ENCODE peak calls at places on chromosomes 2 and 18, in seven cellular contexts. Z, J, U, Q, S, T and N are unnamed samples.

GRCh38 chr2:153474407-153474806 is 4.2 kb downstream of the RPRM start:
- DNase-seq in U (no peak), Z (peak), Q (no peak), J (no peak), T (no peak), S (no peak), N (no peak)

GRCh38 chr2:239461551-239462515 is 61.0 kb upstream of the HDAC4 start:
- DNase-seq in S (no peak), J (peak), Q (no peak), U (no peak), Z (no peak), T (no peak), N (peak)

GRCh38 chr18:41906528-41907256 is 48.3 kb upstream of the PIK3C3 start:
- DNase-seq in Q (peak), J (no peak), Z (peak), U (no peak), S (no peak), T (no peak), N (no peak)

GRCh38 chr2:237101118-237101979 is 15.7 kb downstream of the COPS8 start:
- DNase-seq in J (no peak), Q (no peak), Z (no peak), S (no peak), T (no peak), U (no peak), N (no peak)

GRCh38 chr18:33269223-33269622 is 171.3 kb downstream of the CCDC178 start:
- DNase-seq in J (no peak), S (no peak), Q (no peak), U (no peak), Z (no peak), T (no peak), N (no peak)

GRCh38 chr18:37184209-37184868 is 355.4 kb downstream of the KIAA1328 start:
- DNase-seq in U (no peak), Z (no peak), T (no peak), S (no peak), Q (no peak), J (no peak), N (no peak)

GRCh38 chr2:138841459-138841858 is 61.3 kb upstream of the NXPH2 start:
- DNase-seq in Q (no peak), U (no peak), S (no peak), T (no peak), J (no peak), Z (no peak), N (no peak)

GRCh38 chr2:98012561-98012979 is 16.8 kb upstream of the TMEM131 start:
- DNase-seq in Q (no peak), Z (peak), J (no peak), U (no peak), S (no peak), T (no peak), N (no peak)

GRCh38 chr2:224308267-224308911 is 93.5 kb downstream of the FAM124B start:
- DNase-seq in Q (peak), Z (no peak), S (no peak), T (no peak), U (no peak), J (no peak), N (no peak)

GRCh38 chr2:211228559-211228958 is 672.2 kb downstream of the CPS1 start:
- DNase-seq in Q (no peak), Z (no peak), U (no peak), T (no peak), S (no peak), J (no peak), N (no peak)

GRCh38 chr2:198807131-198807530 is 650.6 kb downstream of the SATB2 start:
- DNase-seq in S (no peak), T (no peak), J (no peak), Z (no peak), U (no peak), Q (peak), N (no peak)

GRCh38 chr2:106192752-106193490 is 1.2 kb downstream of the UXS1 start:
- DNase-seq in J (peak), U (peak), S (no peak), Z (peak), T (peak), Q (peak), N (no peak)

GRCh38 chr2:71492112-71492511 is 38.8 kb downstream of the DYSF start:
- DNase-seq in S (no peak), Z (no peak), U (no peak), T (no peak), Q (no peak), J (no peak), N (no peak)

GRCh38 chr2:42089340-42089925 is 41.6 kb downstream of the PKDCC start:
- DNase-seq in Z (peak), Q (peak), T (no peak), U (peak), J (peak), S (peak), N (peak)

GRCh38 chr18:48955528-48956261 is 4.9 kb upstream of the SMAD7 start:
- DNase-seq in T (no peak), S (no peak), U (peak), Q (peak), J (no peak), Z (no peak), N (no peak)

GRCh38 chr2:111701266-111701665 is 182.7 kb downstream of the ANAPC1 start:
- DNase-seq in U (peak), J (no peak), Q (no peak), S (no peak), T (no peak), Z (peak), N (no peak)

GRCh38 chr2:96143231-96143847 is 1.9 kb downstream of the DUSP2 start:
- DNase-seq in J (no peak), U (no peak), T (no peak), S (no peak), Q (no peak), Z (no peak), N (peak)

GRCh38 chr2:29042581-29043075 is 31.7 kb downstream of the PCARE start:
- DNase-seq in U (no peak), J (no peak), Z (no peak), T (no peak), S (no peak), Q (no peak), N (no peak)

GRCh38 chr2:10533811-10534321 is 85.7 kb upstream of the ODC1 start:
- DNase-seq in S (no peak), Q (peak), T (no peak), U (no peak), Z (no peak), J (no peak), N (no peak)

GRCh38 chr18:50719471-50719987 is 100.3 kb downstream of the MRO start:
- DNase-seq in T (no peak), Z (no peak), U (no peak), Q (no peak), S (no peak), J (no peak), N (no peak)

GRCh38 chr2:21690005-21690404 is 566.2 kb downstream of the TDRD15 start:
- DNase-seq in J (no peak), T (no peak), Q (no peak), Z (no peak), U (no peak), S (no peak), N (no peak)